ENCODE peak calls at places on chromosomes 6 and 20, in nine cellular contexts. O is MM.1S, T is fibroblast of mammary gland, S is PC-9, Y is keratinocyte, J is endodermal cell, C is neural crest cell, I is GM10248, H is NB4. W is an unnamed sample.
A peak's percentile ranks its signal among the peaks of the same experiment; 100 is the strongest.

GRCh38 chr20:60467078-60467477 is 508.9 kb downstream of the CDH26 start:
- DNase-seq in J (peak; percentile 34), I (no peak), T (no peak), H (no peak), Y (no peak), S (no peak), C (no peak), O (no peak), W (no peak)

GRCh38 chr20:15603501-15603900 is 969.7 kb downstream of the KIF16B start:
- DNase-seq in C (no peak), S (peak; percentile 67), Y (no peak), O (no peak), T (no peak), J (no peak), I (no peak), H (no peak), W (no peak)

GRCh38 chr20:37445041-37445440 is 76.0 kb upstream of the NNAT start:
- DNase-seq in I (no peak), Y (no peak), O (no peak), H (no peak), S (no peak), J (no peak), C (no peak), T (no peak), W (no peak)

GRCh38 chr6:1278057-1278720 is 33.7 kb upstream of the FOXQ1 start:
- DNase-seq in T (no peak), I (no peak), J (no peak), O (no peak), S (peak; percentile 56), C (no peak), Y (no peak), H (no peak), W (no peak)

GRCh38 chr6:4066029-4066755 is 12.7 kb downstream of the FAM217A start:
- DNase-seq in S (no peak), J (no peak), O (no peak), T (no peak), Y (no peak), C (no peak), H (peak; percentile 14), I (no peak), W (no peak)

GRCh38 chr6:52522151-52522626 is 54.7 kb downstream of the TRAM2 start:
- DNase-seq in H (no peak), O (no peak), T (peak; percentile 93), C (no peak), J (no peak), S (no peak), I (no peak), Y (no peak), W (no peak)

GRCh38 chr6:161418458-161418945 is 144.6 kb upstream of the AGPAT4 start:
- DNase-seq in T (peak; percentile 93), I (peak; percentile 48), Y (no peak), H (peak; percentile 69), C (peak; percentile 61), S (peak; percentile 44), J (peak; percentile 66), O (peak; percentile 49), W (peak; percentile 48)

GRCh38 chr6:111052171-111052570 is 35.1 kb upstream of the SLC16A10 start:
- DNase-seq in I (no peak), O (no peak), S (no peak), T (no peak), H (no peak), C (no peak), J (no peak), Y (no peak), W (no peak)

GRCh38 chr6:6872924-6873344 is 234.8 kb upstream of the RREB1 start:
- DNase-seq in C (no peak), Y (no peak), I (no peak), H (no peak), O (no peak), S (no peak), J (no peak), T (no peak), W (no peak)

GRCh38 chr6:163200299-163201093 is 214.0 kb upstream of the QKI start:
- DNase-seq in H (no peak), C (no peak), O (no peak), Y (no peak), J (no peak), I (no peak), T (no peak), S (no peak), W (no peak)

GRCh38 chr20:3276400-3277015 is 37.5 kb upstream of the SLC4A11 start:
- DNase-seq in T (peak; percentile 39), J (peak; percentile 77), O (peak; percentile 25), S (no peak), C (no peak), I (peak; percentile 42), H (peak; percentile 60), Y (no peak), W (no peak)

GRCh38 chr6:90444125-90444745 is 142.6 kb downstream of the MAP3K7 start:
- DNase-seq in S (no peak), O (peak; percentile 69), J (no peak), T (no peak), I (no peak), H (no peak), C (no peak), Y (no peak), W (no peak)

GRCh38 chr6:125154184-125155135 is 887 bp downstream of the TPD52L1 start:
- DNase-seq in I (peak; percentile 19), H (no peak), C (peak; percentile 23), J (peak; percentile 83), S (peak; percentile 81), Y (no peak), T (peak; percentile 25), O (no peak), W (peak; percentile 53)

GRCh38 chr20:62615750-62616251 is 26.5 kb upstream of the SLCO4A1 start:
- DNase-seq in I (no peak), H (no peak), T (no peak), J (no peak), C (no peak), O (no peak), Y (no peak), S (no peak), W (no peak)

GRCh38 chr6:37850728-37851285 is 31.3 kb downstream of the ZFAND3 start:
- DNase-seq in T (no peak), J (no peak), O (no peak), S (no peak), C (no peak), H (no peak), I (no peak), Y (no peak), W (no peak)

GRCh38 chr6:15620616-15621015 is 42.2 kb downstream of the DTNBP1 start:
- DNase-seq in J (peak; percentile 44), S (no peak), H (peak; percentile 24), O (no peak), Y (no peak), T (no peak), C (no peak), I (no peak), W (no peak)

GRCh38 chr6:99613398-99613704 is 6.7 kb downstream of the PRDM13 start:
- DNase-seq in J (peak; percentile 91), S (no peak), H (no peak), Y (no peak), I (peak; percentile 75), C (peak; percentile 57), T (peak; percentile 34), O (peak; percentile 48), W (peak; percentile 79)

GRCh38 chr6:119319694-119320093 is 29.9 kb downstream of the MAN1A1 start:
- DNase-seq in C (no peak), H (no peak), S (no peak), Y (no peak), T (no peak), O (no peak), I (no peak), J (no peak), W (no peak)

GRCh38 chr6:141956046-141956761 is 176.5 kb upstream of the GJE1 start:
- DNase-seq in H (no peak), O (no peak), Y (no peak), S (no peak), I (no peak), T (peak; percentile 7), C (no peak), J (no peak), W (no peak)

GRCh38 chr6:135048915-135049314 is 5.7 kb downstream of the HBS1L start:
- DNase-seq in I (no peak), S (no peak), Y (no peak), O (no peak), H (no peak), C (no peak), T (no peak), J (no peak), W (no peak)

GRCh38 chr6:31058128-31058894 is 48.0 kb downstream of the MUC22 start:
- DNase-seq in Y (peak; percentile 75), C (no peak), H (peak; percentile 49), T (peak; percentile 97), I (no peak), J (no peak), O (no peak), S (peak; percentile 97), W (no peak)
- TF ChIP-seq CTCF in Y (no peak), C (peak; percentile 69), H (peak; percentile 52), T (peak; percentile 51), I (peak; percentile 31), J (peak; percentile 72), O (peak; percentile 62), S (peak; percentile 63), W (peak; percentile 36)

GRCh38 chr20:11261533-11262000 is 587.8 kb upstream of the JAG1 start:
- DNase-seq in O (no peak), C (no peak), J (no peak), Y (no peak), S (no peak), I (no peak), H (no peak), T (peak; percentile 96), W (no peak)
- TF ChIP-seq CTCF in O (no peak), C (no peak), J (peak; percentile 13), Y (no peak), S (no peak), I (no peak), H (no peak), T (no peak), W (no peak)

GRCh38 chr6:27312146-27312949 is at the start of gene POM121L2:
- DNase-seq in I (peak; percentile 76), T (peak; percentile 54), Y (no peak), C (peak; percentile 45), H (peak; percentile 84), J (peak; percentile 94), S (peak; percentile 64), O (peak; percentile 70), W (peak; percentile 74)
- TF ChIP-seq CTCF in I (peak; percentile 79), T (peak; percentile 65), Y (peak; percentile 87), C (peak; percentile 76), H (peak; percentile 72), J (peak; percentile 87), S (peak; percentile 79), O (peak; percentile 70), W (peak; percentile 64)

DNA sequence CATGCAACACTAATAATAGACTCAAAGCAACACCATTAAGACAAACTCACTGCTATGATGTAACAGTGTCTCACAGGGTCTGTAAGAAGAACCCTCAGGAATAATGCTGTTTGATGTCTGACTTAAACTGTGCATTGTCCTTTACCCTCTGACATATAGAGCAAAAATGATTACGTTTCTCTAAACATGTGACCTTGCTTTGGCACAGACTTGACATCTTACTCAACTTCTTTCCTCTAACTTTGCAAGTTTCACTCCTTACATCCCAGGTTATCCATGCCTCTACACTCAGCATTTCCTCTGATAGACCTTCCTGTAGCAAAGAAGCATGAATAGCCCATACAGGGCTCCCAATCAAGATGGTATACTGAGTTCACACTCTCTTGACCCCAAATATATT is 252.7 kb downstream of the UST start:
- DNase-seq in O (no peak), H (no peak), I (no peak), Y (no peak), T (peak; percentile 87), C (no peak), J (no peak), S (no peak), W (no peak)
- TF ChIP-seq CTCF in O (no peak), H (no peak), I (no peak), Y (no peak), T (no peak), C (no peak), J (no peak), S (no peak), W (no peak)

W was measured in nephron progenitor cell.